ENCODE peak calls at places on chromosomes 4 and X, in four cellular contexts. K is IMR-90, W is heart left ventricle, U is Peyer's patch. Y is an unnamed sample.

GRCh38 chr4:12118651-12119213 is 690.0 kb upstream of the HS3ST1 start:
- DNase-seq in W (no peak), U (no peak), K (no peak), Y (no peak)

GRCh38 chrX:848366-848765 is 217.8 kb downstream of the SHOX start:
- DNase-seq in U (no peak), W (no peak), K (no peak), Y (no peak)

GRCh38 chr4:1401409-1402020 is 4.7 kb downstream of the NKX1-1 start:
- DNase-seq in K (no peak), W (no peak), U (no peak), Y (no peak)

GRCh38 chrX:144732588-144732987 is 514.7 kb upstream of the SPANXN1 start:
- DNase-seq in K (no peak), W (no peak), U (no peak), Y (no peak)

GRCh38 chr4:123397276-123398150 is 918 bp downstream of the SPRY1 start:
- DNase-seq in U (peak), K (peak), W (peak), Y (peak)

GRCh38 chr4:52983563-52984303 is 121.6 kb downstream of the RASL11B start:
- DNase-seq in W (no peak), K (peak), U (no peak), Y (no peak)

GRCh38 chr4:73964862-73965611 is 16.8 kb downstream of the PF4 start:
- DNase-seq in K (no peak), U (no peak), W (no peak), Y (no peak)

GRCh38 chrX:16250296-16250695 is 83.0 kb downstream of the MAGEB17 start:
- DNase-seq in U (no peak), W (no peak), K (peak), Y (no peak)

GRCh38 chrX:23803931-23804381 is 21.0 kb downstream of the SAT1 start:
- DNase-seq in K (peak), U (no peak), W (peak), Y (no peak)

GRCh38 chrX:13250831-13251612 is 68.8 kb downstream of the ATXN3L start:
- DNase-seq in U (no peak), K (peak), W (peak), Y (no peak)

GRCh38 chr4:8201341-8201781 is 2.3 kb downstream of the SH3TC1 start:
- DNase-seq in U (peak), K (no peak), W (no peak), Y (no peak)

GRCh38 chr4:141207971-141208370 is 12.7 kb upstream of the ZNF330 start:
- DNase-seq in U (no peak), K (no peak), W (no peak), Y (no peak)

GRCh38 chr4:123346330-123346940 is 50.2 kb upstream of the SPRY1 start:
- DNase-seq in W (no peak), K (no peak), U (no peak), Y (no peak)

GRCh38 chr4:59518005-59518823 is 1681.9 kb upstream of the ADGRL3 start:
- DNase-seq in W (no peak), K (no peak), U (no peak), Y (no peak)

GRCh38 chrX:13659057-13659456 is 6.1 kb downstream of the TCEANC start:
- DNase-seq in K (peak), U (no peak), W (no peak), Y (no peak)

GRCh38 chr4:26860922-26861433 is 337 bp downstream of the STIM2 start:
- DNase-seq in K (peak), W (peak), U (peak), Y (no peak)

GRCh38 chrX:115535844-115536243 is 25.1 kb upstream of the PLS3 start:
- DNase-seq in W (no peak), U (no peak), K (peak), Y (no peak)

GRCh38 chr4:15714616-15715015 is 11.8 kb downstream of the BST1 start:
- DNase-seq in U (no peak), W (peak), K (peak), Y (no peak)

GRCh38 chr4:74108457-74109115 is 9.6 kb upstream of the CXCL2 start:
- DNase-seq in K (no peak), W (no peak), U (no peak), Y (no peak)

GRCh38 chrX:72048515-72049455 is 82.9 kb downstream of the RTL5 start:
- DNase-seq in W (no peak), U (no peak), K (no peak), Y (no peak)

GRCh38 chr4:88690355-88690754 is 7.3 kb downstream of the NAP1L5 start:
- DNase-seq in U (no peak), W (no peak), K (peak), Y (no peak)

GRCh38 chr4:124903995-124904722 is 191.6 kb upstream of the ANKRD50 start:
- DNase-seq in W (peak), K (peak), U (no peak), Y (peak)

GRCh38 chr4:41687971-41688370 is 60.6 kb downstream of the PHOX2B start:
- DNase-seq in U (no peak), K (no peak), W (no peak), Y (no peak)

GRCh38 chrX:68588653-68589371 is 58.7 kb upstream of the STARD8 start:
- DNase-seq in U (no peak), W (no peak), K (peak), Y (no peak)

GRCh38 chr4:152257601-152258066 is 278.3 kb downstream of the FBXW7 start:
- DNase-seq in W (no peak), K (peak), U (no peak), Y (no peak)

GRCh38 chrX:140815868-140816267 is 106.3 kb downstream of the LINC00632 start:
- DNase-seq in W (no peak), K (peak), U (no peak), Y (no peak)

GRCh38 chrX:132193872-132194574 is 25.2 kb downstream of the RAP2C start:
- DNase-seq in U (no peak), W (no peak), K (no peak), Y (no peak)

GRCh38 chrX:38260231-38260630 is 39.6 kb upstream of the SRPX start:
- DNase-seq in K (peak), W (no peak), U (no peak), Y (no peak)

GRCh38 chr4:74848774-74849173 is 54.5 kb upstream of the BTC start:
- DNase-seq in U (no peak), K (no peak), W (no peak), Y (no peak)

GRCh38 chr4:103100691-103101090 is 1.1 kb upstream of the BDH2 start:
- DNase-seq in K (no peak), U (no peak), W (no peak), Y (no peak)

GRCh38 chr4:189974056-189974455 is 33.4 kb downstream of the FRG1 start:
- DNase-seq in K (no peak), W (no peak), U (no peak), Y (no peak)

GRCh38 chrX:20545538-20545937 is 278.8 kb upstream of the RPS6KA3 start:
- DNase-seq in K (peak), U (no peak), W (no peak), Y (no peak)

GRCh38 chrX:119756926-119757635 is 1.3 kb upstream of the SOWAHD start:
- DNase-seq in K (no peak), U (peak), W (no peak), Y (no peak)

GRCh38 chrX:119758682-119759332 is 419 bp downstream of the SOWAHD start:
- DNase-seq in U (peak), K (no peak), W (peak), Y (no peak)

GRCh38 chrX:119757646-119757978 is 776 bp upstream of the SOWAHD start:
- DNase-seq in U (no peak), K (no peak), W (no peak), Y (no peak)

GRCh38 chrX:119753639-119754257 is 4.6 kb upstream of the SOWAHD start:
- DNase-seq in K (peak), W (no peak), U (no peak), Y (no peak)

DNA sequence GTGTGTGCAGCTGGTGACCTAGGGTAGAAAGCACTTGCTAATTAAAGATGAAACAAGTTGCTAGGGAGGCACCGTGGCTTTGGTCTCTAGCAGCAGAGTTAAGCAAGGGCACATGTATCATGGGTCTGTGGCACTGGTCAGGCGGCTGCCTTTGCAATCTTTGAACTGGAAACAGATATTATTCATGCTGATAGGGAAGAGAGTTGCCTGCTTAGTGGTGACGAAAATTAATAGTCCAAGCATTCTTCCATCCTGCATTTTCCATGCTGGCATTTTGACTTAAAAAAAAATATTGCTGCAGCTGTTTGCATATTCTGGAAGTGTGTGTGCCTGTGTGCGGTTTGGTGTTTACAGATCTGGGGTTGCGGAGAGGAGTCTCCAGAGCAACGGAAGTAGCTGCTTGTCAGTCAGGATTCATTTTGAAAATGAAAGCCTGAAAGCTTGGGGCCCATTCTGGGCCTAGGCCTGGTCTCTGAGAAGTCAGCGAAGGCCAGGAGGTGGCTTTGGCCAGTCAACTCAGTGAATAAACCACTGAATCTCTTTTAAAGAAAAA is 2.3 kb upstream of the SOWAHD start:
- DNase-seq in U (peak), K (peak), W (no peak), Y (no peak)
- H3K4me3 ChIP-seq in U (no peak), K (no peak), W (no peak), Y (no peak)

DNA sequence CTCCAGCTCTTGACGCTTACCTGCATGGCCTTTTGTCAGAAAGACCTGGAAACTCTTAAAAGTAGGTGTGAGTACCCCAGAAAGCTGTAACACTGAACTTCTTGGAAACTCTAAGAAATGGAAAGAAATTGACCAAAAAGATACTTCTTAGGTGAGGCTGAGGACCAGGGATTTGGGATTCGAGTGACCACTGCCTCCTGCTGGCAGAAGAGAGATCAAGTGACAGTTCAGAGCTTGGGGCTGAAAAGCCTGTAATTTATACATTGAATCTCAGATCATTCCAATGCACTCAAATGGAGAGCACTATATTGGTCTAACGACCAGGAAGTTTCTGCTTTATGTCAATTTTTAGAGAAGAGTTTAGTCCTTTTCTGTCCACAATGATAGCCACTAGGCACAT is 204.6 kb downstream of the PDGFRA start:
- DNase-seq in W (no peak), K (peak), U (no peak), Y (no peak)
- TF ChIP-seq CTCF in W (peak), K (peak), U (no peak), Y (no peak)

GRCh38 chrX:101450052-101450451 is 35.2 kb upstream of the ARMCX4 start:
- DNase-seq in K (no peak), W (no peak), U (no peak), Y (no peak)
- TF ChIP-seq POLR2A in K (no peak), W (no peak), U (no peak), Y (no peak)

DNA sequence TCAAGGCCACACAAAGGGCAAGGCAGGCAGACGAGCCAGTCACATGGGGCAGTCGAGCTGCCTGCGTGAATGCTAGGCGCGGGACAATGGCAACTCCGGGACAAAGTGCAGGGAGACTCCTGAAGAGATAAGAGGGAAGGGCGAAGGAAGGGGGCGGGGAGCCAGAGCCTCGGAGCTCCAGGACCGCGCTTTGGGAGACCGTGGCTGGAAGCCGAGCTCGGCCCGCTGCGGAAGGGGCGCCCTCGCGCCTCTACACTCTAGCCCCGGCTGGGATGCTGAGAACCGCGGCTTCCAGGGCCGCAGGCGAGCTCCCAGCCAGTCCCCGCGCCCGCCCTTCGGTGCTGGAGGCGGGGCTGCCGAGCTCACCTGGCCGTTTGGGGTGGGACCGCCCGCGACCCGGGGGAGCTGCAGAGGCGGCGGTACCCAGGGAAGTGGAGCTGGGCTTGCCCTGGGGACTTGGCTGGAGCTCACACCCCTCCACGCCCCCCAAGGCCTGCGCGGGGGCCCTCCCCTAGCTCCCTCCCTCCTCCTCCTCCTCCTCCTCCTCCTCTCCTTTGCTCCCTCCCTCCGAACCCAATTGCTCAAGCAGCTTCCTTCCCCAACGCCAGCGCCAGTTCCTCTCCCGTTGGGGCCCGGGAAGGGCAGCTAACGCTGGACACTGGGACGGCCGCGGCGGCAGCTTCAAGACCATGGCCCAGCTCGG is at the start of gene SOWAHD:
- DNase-seq in K (no peak), W (peak), U (peak), Y (no peak)
- H3K4me3 ChIP-seq in K (peak), W (peak), U (peak), Y (peak)

DNA sequence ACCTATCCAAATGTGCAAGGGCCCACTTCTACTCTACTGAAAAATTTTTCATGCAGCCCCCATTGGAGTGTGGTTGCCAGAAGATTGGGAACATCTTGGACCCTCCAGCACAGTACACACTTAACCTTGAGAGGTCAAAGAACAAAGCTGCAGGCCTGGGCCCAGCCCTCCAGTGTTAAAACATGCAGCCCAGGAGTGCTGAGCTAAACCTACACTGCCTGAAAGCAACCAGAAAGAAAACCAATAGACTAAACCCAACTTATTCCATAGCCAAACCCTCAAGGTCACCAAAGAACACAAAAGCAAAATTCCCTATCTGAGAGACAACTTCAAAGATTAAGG is 47.9 kb downstream of the TECRL start:
- DNase-seq in W (no peak), U (no peak), K (no peak), Y (no peak)
- TF ChIP-seq CTCF in W (no peak), U (no peak), K (no peak), Y (no peak)

GRCh38 chr4:43547560-43547959 is 655.0 kb downstream of the GRXCR1 start:
- DNase-seq in W (no peak), U (no peak), K (no peak), Y (no peak)
- TF ChIP-seq POLR2A in W (no peak), U (no peak), K (no peak), Y (no peak)

Y was measured in lower leg skin.